ENCODE peak calls at places on chromosomes 16 and 17, in eight cellular contexts. Q, L, O, Y, U, K, G and D are unnamed samples.

GRCh38 chr16:26981266-26981938 is 85.3 kb upstream of the C16orf82 start:
- DNase-seq in Y (no peak), O (no peak), U (no peak), K (no peak), G (no peak), L (no peak), Q (no peak), D (no peak)

GRCh38 chr17:38883592-38884526 is 14.0 kb downstream of the LASP1 start:
- DNase-seq in L (no peak), Y (no peak), O (no peak), G (no peak), U (no peak), Q (no peak), K (peak; percentile 46), D (no peak)

GRCh38 chr17:38403491-38403890 is 24.8 kb upstream of the ARHGAP23 start:
- DNase-seq in O (no peak), L (no peak), Q (no peak), G (no peak), Y (no peak), U (no peak), K (no peak), D (no peak)

GRCh38 chr16:85888405-85889331 is 10.3 kb upstream of the IRF8 start:
- DNase-seq in L (no peak), U (no peak), Q (peak; percentile 73), Y (peak; percentile 72), O (no peak), G (no peak), K (no peak), D (no peak)

GRCh38 chr17:72510454-72511016 is 389.7 kb downstream of the SOX9 start:
- DNase-seq in L (no peak), O (no peak), U (no peak), K (no peak), G (no peak), Y (no peak), Q (peak; percentile 28), D (no peak)

GRCh38 chr17:17363638-17364337 is 60.6 kb downstream of the NT5M start:
- DNase-seq in L (no peak), O (no peak), U (no peak), Y (no peak), Q (no peak), G (no peak), K (peak; percentile 30), D (no peak)

GRCh38 chr17:4969551-4970231 is 2.1 kb upstream of the SPAG7 start:
- DNase-seq in Y (peak; percentile 82), Q (no peak), U (no peak), K (no peak), O (no peak), G (no peak), L (no peak), D (no peak)

GRCh38 chr17:17813055-17813724 is 23.6 kb downstream of the SREBF1 start:
- DNase-seq in G (no peak), U (no peak), L (no peak), Y (peak; percentile 30), Q (no peak), K (no peak), O (no peak), D (no peak)

GRCh38 chr17:65848751-65849150 is 287.3 kb upstream of the AXIN2 start:
- DNase-seq in O (no peak), L (no peak), K (no peak), G (no peak), U (no peak), Y (no peak), Q (no peak), D (no peak)

GRCh38 chr17:82000803-82001649 is 21.7 kb downstream of the CENPX start:
- DNase-seq in Y (no peak), L (no peak), U (no peak), K (no peak), Q (no peak), O (no peak), G (no peak), D (no peak)

GRCh38 chr16:23464196-23464595 is 11.2 kb upstream of the COG7 start:
- DNase-seq in U (no peak), K (no peak), Q (no peak), G (no peak), L (no peak), O (no peak), Y (no peak), D (no peak)

GRCh38 chr16:64153718-64154117 is 968.1 kb downstream of the CDH11 start:
- DNase-seq in Q (peak; percentile 73), U (no peak), L (no peak), K (no peak), G (no peak), Y (no peak), O (no peak), D (no peak)

GRCh38 chr17:9308069-9308468 is 267.6 kb downstream of the STX8 start:
- DNase-seq in G (no peak), L (peak; percentile 35), U (no peak), Q (peak; percentile 24), Y (no peak), K (no peak), O (no peak), D (no peak)

GRCh38 chr16:528111-529011 is 849 bp downstream of the CAPN15 start:
- DNase-seq in G (no peak), Y (peak; percentile 50), K (peak; percentile 60), L (peak; percentile 60), Q (peak; percentile 39), O (peak; percentile 49), U (peak; percentile 39), D (peak; percentile 71)

GRCh38 chr16:84593825-84594724 is 23.8 kb downstream of the COTL1 start:
- DNase-seq in O (no peak), U (peak; percentile 46), G (peak; percentile 61), Q (no peak), Y (peak; percentile 95), L (no peak), K (peak; percentile 67), D (peak; percentile 31)

GRCh38 chr16:64098451-64098850 is 1023.4 kb downstream of the CDH11 start:
- DNase-seq in G (no peak), U (no peak), O (no peak), Y (no peak), K (no peak), L (no peak), Q (peak; percentile 2), D (no peak)

GRCh38 chr16:27365142-27366089 is 36.6 kb upstream of the IL21R start:
- DNase-seq in Q (peak; percentile 90), Y (peak; percentile 57), O (no peak), G (no peak), U (no peak), K (no peak), L (peak; percentile 68), D (no peak)

GRCh38 chr17:75010683-75011406 is 1.6 kb upstream of the MRPL58 start:
- DNase-seq in G (no peak), K (peak; percentile 53), Q (peak; percentile 65), Y (peak; percentile 31), L (peak; percentile 46), O (no peak), U (peak; percentile 17), D (no peak)

GRCh38 chr17:57668332-57668731 is 76.8 kb downstream of the CCDC182 start:
- DNase-seq in Y (no peak), Q (no peak), O (no peak), K (no peak), L (no peak), G (no peak), U (no peak), D (no peak)

GRCh38 chr17:80452173-80452915 is 24.1 kb downstream of the NPTX1 start:
- DNase-seq in Q (no peak), Y (no peak), L (no peak), U (no peak), G (no peak), K (no peak), O (no peak), D (no peak)

GRCh38 chr17:46071796-46072195 is 72.7 kb downstream of the STH start:
- DNase-seq in Q (no peak), O (no peak), U (no peak), G (no peak), L (no peak), Y (no peak), K (no peak), D (no peak)

GRCh38 chr17:45687594-45687993 is 96.5 kb upstream of the CRHR1 start:
- DNase-seq in K (no peak), G (no peak), O (no peak), Y (no peak), U (no peak), Q (no peak), L (no peak), D (no peak)

GRCh38 chr17:51888823-51889222 is 269.7 kb downstream of the CA10 start:
- DNase-seq in K (no peak), Q (no peak), O (no peak), U (no peak), L (no peak), G (no peak), Y (no peak), D (no peak)

GRCh38 chr16:28524544-28525179 is 14.1 kb downstream of the NUPR1 start:
- DNase-seq in U (peak; percentile 17), G (no peak), Q (no peak), Y (peak; percentile 24), O (no peak), K (no peak), L (no peak), D (no peak)

GRCh38 chr17:82686366-82687324 is 11.9 kb downstream of the RAB40B start:
- DNase-seq in L (no peak), K (peak; percentile 35), Y (no peak), G (no peak), O (no peak), U (no peak), Q (no peak), D (no peak)

GRCh38 chr17:8873801-8874715 is 6.6 kb upstream of the PIK3R6 start:
- DNase-seq in O (no peak), G (no peak), Y (no peak), L (no peak), Q (no peak), U (no peak), K (no peak), D (no peak)

GRCh38 chr16:50642349-50642748 is 38.8 kb downstream of the SNX20 start:
- DNase-seq in O (no peak), U (no peak), G (no peak), Y (peak; percentile 35), L (no peak), K (no peak), Q (no peak), D (no peak)